ENCODE peak calls at places on chromosomes 2 and 18, in eight cellular contexts. I, S, C, Y, B, V, W and N are unnamed samples.

GRCh38 chr2:38039111-38039510 is 36.8 kb downstream of the CYP1B1 start:
- DNase-seq in B (peak; percentile 54), V (no peak), I (no peak), W (no peak), Y (no peak), S (no peak), C (no peak), N (peak; percentile 49)

GRCh38 chr2:28137221-28137620 is 246.7 kb downstream of the BABAM2 start:
- DNase-seq in C (no peak), V (peak; percentile 73), Y (peak; percentile 55), B (peak; percentile 86), S (peak; percentile 69), I (peak; percentile 3), W (no peak), N (peak; percentile 91)

GRCh38 chr2:64595397-64596160 is 58.1 kb downstream of the SERTAD2 start:
- DNase-seq in V (no peak), W (no peak), B (peak; percentile 62), C (peak; percentile 27), Y (no peak), I (no peak), S (no peak), N (peak; percentile 20)

GRCh38 chr2:176924909-176925548 is 287.6 kb upstream of the HNRNPA3 start:
- DNase-seq in C (no peak), B (no peak), W (no peak), Y (no peak), S (no peak), I (no peak), V (no peak), N (no peak)

GRCh38 chr2:110994250-110994961 is 126.3 kb upstream of the BCL2L11 start:
- DNase-seq in B (peak; percentile 17), I (no peak), S (no peak), V (no peak), W (no peak), Y (no peak), C (no peak), N (no peak)

GRCh38 chr2:64645014-64645418 is 8.7 kb downstream of the SERTAD2 start:
- DNase-seq in S (peak; percentile 74), V (no peak), W (peak; percentile 69), I (peak; percentile 73), B (peak; percentile 76), C (no peak), Y (no peak), N (peak; percentile 78)

GRCh38 chr2:150601280-150602038 is 114.0 kb upstream of the RND3 start:
- DNase-seq in S (no peak), V (peak; percentile 66), W (no peak), B (peak; percentile 67), C (no peak), I (peak; percentile 12), Y (no peak), N (peak; percentile 56)

GRCh38 chr2:199348871-199349270 is 108.9 kb downstream of the SATB2 start:
- DNase-seq in V (no peak), S (no peak), C (no peak), I (no peak), W (no peak), B (no peak), Y (no peak), N (no peak)

GRCh38 chr2:11583203-11583752 is 49.4 kb downstream of the GREB1 start:
- DNase-seq in C (no peak), W (peak; percentile 69), S (no peak), V (no peak), I (no peak), Y (no peak), B (peak; percentile 43), N (no peak)

GRCh38 chr18:67600181-67600631 is 83.7 kb upstream of the DSEL start:
- DNase-seq in B (peak; percentile 65), Y (peak; percentile 52), C (no peak), I (peak; percentile 23), S (no peak), W (no peak), V (peak; percentile 44), N (peak; percentile 69)

GRCh38 chr2:158665536-158666302 is 129.4 kb upstream of the DAPL1 start:
- DNase-seq in C (no peak), S (peak; percentile 21), I (no peak), B (peak; percentile 75), V (no peak), W (no peak), Y (no peak), N (no peak)

GRCh38 chr2:162711832-162712540 is 126.6 kb downstream of the KCNH7 start:
- DNase-seq in I (no peak), V (no peak), W (no peak), C (no peak), B (no peak), S (no peak), Y (no peak), N (no peak)

GRCh38 chr2:134401789-134402188 is 147.9 kb downstream of the MGAT5 start:
- DNase-seq in B (no peak), I (no peak), Y (no peak), C (no peak), S (no peak), V (no peak), W (no peak), N (no peak)

DNA sequence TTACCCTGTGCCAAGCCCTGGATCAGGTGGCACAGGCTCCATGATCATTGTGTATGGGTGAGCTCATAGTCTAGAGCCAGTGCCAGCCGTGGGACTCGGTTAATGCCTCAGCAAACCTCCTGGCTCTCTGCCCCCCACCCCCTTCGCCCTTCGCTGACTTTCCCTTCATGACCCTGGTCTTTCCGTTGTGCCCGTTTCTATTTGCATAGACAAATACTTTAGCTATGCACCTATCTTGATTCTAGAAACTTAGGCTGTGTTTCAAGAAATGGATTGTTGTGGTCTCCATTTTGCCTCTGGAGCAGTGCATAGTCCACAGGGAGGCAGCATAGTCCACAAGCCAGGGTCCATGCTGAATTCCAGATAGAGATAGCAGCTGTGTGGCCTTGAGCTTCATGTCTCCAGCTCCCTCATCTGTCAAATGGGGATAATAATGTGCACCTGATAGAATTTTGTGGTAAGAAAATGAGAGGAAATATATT is 44.8 kb upstream of the KDM3A start:
- DNase-seq in C (peak; percentile 33), Y (no peak), B (peak; percentile 19), V (no peak), W (peak; percentile 52), I (no peak), S (no peak), N (peak; percentile 18)
- TF ChIP-seq CTCF in C (peak; percentile 53), Y (peak; percentile 39), B (peak; percentile 38), V (no peak), W (peak; percentile 46), I (peak; percentile 52), S (no peak), N (peak; percentile 49)

DNA sequence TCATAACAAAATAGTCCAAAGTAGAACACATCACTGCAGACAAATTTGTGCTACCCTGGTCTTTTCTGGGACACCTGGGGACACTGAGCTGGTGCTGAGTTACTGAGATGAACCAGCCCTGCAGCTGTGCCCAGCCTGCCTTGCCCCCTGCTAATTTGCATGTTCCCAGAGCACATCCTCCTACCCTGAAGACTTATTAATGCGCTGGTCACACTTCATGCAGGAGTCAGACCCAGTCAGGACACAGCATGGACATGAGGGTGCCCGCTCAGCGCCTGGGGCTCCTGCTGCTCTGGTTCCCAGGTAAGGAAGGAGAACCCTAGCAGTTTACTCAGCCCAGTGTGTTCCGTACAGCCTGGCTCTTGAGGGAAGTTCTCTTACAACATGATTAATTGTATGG is 1518.3 kb downstream of the RPIA start:
- DNase-seq in B (no peak), C (no peak), W (no peak), V (no peak), S (no peak), Y (no peak), I (no peak), N (no peak)
- H3K4me3 ChIP-seq in B (no peak overlapping the region), C (no peak overlapping the region), W (no peak overlapping the region), V (no peak overlapping the region), S (no peak overlapping the region), Y (no peak overlapping the region), I (no peak overlapping the region), N (no peak overlapping the region)

DNA sequence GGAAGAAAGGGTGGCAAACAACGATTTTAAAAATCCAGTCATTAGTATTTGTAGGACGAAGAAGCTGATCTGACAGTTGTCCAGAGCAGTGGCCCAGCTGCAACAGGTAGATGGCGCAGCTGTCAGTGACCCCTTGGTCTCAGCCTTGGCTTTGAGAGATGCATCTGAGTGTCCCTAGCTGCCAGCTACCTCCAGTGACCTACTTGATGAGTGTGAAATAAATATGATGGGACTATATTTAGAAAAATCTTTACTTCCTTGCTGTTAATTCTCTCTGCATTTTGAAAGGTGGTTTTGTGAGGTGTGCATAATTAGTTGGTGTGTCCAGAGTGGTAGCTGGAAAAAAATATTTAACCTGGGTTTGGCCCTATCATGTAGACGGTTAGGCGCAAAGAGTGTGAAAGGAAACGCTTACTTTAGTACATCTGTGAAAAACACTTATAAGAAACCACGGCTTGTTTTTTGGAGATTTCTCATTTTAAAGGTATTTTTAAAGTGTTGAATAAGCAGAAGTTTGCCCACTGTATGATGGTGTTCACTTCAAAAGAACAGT is 962 bp downstream of the INPP1 start:
- DNase-seq in Y (no peak), B (peak; percentile 28), V (no peak), S (peak; percentile 75), I (no peak), C (no peak), W (peak; percentile 69), N (no peak)
- TF ChIP-seq CTCF in Y (peak; percentile 16), B (peak; percentile 20), V (peak; percentile 40), S (no peak), I (no peak), C (peak; percentile 44), W (peak; percentile 36), N (peak; percentile 45)

GRCh38 chr18:74457743-74458465 is 796 bp upstream of the DIPK1C start:
- DNase-seq in I (no peak), S (no peak), V (no peak), C (no peak), B (no peak), W (no peak), Y (no peak), N (no peak)

GRCh38 chr18:74456017-74456408 is 1.1 kb downstream of the DIPK1C start:
- DNase-seq in W (no peak), C (no peak), S (no peak), Y (no peak), I (no peak), B (no peak), V (no peak), N (no peak)

GRCh38 chr18:74456409-74457042 is 582 bp downstream of the DIPK1C start:
- DNase-seq in B (no peak), C (no peak), Y (no peak), S (no peak), I (no peak), W (no peak), V (no peak), N (no peak)

GRCh38 chr18:74455386-74455785 is 1.7 kb downstream of the DIPK1C start:
- DNase-seq in V (no peak), I (no peak), W (no peak), Y (no peak), B (no peak), S (no peak), C (no peak), N (no peak)

DNA sequence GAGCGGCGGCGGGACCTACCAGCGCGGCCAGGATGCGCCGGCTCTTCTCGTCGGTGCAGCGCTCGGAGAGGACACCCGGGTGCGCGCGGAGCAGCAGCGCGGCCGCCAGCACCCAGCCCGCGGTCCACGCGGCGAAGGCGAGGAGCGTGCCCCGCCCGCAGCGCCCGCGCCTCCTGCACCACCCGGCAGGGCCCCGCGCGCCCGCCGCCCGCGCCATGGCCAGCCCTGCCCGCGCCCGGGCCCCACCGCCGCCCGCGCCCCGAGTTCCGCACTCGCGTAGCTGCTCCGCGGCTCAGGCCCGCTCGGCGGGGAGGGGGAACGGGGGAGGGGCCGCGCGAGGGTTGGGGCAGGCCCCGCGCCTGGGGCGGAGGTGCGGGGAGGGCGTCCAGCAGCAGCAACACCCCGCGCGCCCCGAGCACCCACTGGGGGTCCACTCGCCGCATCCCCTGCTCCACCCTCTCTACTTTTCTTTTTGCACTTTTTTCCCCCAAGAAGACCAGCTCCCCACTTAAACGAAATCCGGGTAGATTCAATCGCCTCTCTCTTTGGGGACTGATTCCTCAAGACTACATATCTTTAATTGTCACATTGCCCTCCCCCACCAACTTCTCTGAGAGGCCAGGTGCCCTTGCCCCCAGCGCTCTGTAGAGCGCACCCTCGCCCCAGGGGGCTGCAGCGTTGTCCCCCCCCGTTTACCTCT is at the start of gene DIPK1C:
- DNase-seq in I (no peak), V (no peak), Y (no peak), W (no peak), C (no peak), S (no peak), B (no peak), N (peak; percentile 2)
- H3K4me3 ChIP-seq in I (no peak within 1 kb of the TSS), V (no peak within 1 kb of the TSS), Y (no peak within 1 kb of the TSS), W (peak within 1 kb of the TSS; percentile 61), C (no peak within 1 kb of the TSS), S (no peak within 1 kb of the TSS), B (no peak within 1 kb of the TSS), N (no peak within 1 kb of the TSS)